ENCODE peak calls at places on chromosome 15, in five cellular contexts. H is NT2/D1, E is AG04450, B is hepatocyte, N is lung. J is an unnamed sample.
A peak's percentile ranks its signal among the peaks of the same experiment; 100 is the strongest.

GRCh38 chr15:61396235-61396927 is 167.3 kb upstream of the RORA start:
- DNase-seq in H (no peak), E (no peak), B (no peak), N (no peak), J (no peak)

GRCh38 chr15:85312925-85313324 is 67.5 kb upstream of the AKAP13 start:
- DNase-seq in H (no peak), E (no peak), B (no peak), N (no peak), J (no peak)

GRCh38 chr15:55628369-55628730 is 40.2 kb upstream of the PYGO1 start:
- DNase-seq in H (no peak), E (no peak), B (no peak), N (no peak), J (no peak)

GRCh38 chr15:63752075-63752684 is 81.6 kb downstream of the HERC1 start:
- DNase-seq in H (no peak), E (peak; percentile 10), B (peak; percentile 73), N (peak; percentile 37), J (peak; percentile 63)

GRCh38 chr15:74312445-74313007 is 54.9 kb downstream of the CYP11A1 start:
- DNase-seq in H (no peak), E (no peak), B (no peak), N (no peak), J (peak; percentile 75)

GRCh38 chr15:52559022-52559421 is 9.8 kb downstream of the ARPP19 start:
- DNase-seq in H (no peak), E (no peak), B (no peak), N (no peak), J (no peak)

GRCh38 chr15:57703387-57703786 is 3.1 kb upstream of the POLR2M start:
- DNase-seq in H (no peak), E (no peak), B (no peak), N (no peak), J (no peak)

GRCh38 chr15:90191795-90192494 is 9.2 kb upstream of the SEMA4B start:
- DNase-seq in H (no peak), E (no peak), B (peak; percentile 89), N (peak; percentile 50), J (peak; percentile 95)

GRCh38 chr15:52180851-52181450 is 10.2 kb downstream of the GNB5 start:
- DNase-seq in H (no peak), E (no peak), B (no peak), N (no peak), J (no peak)

GRCh38 chr15:37046876-37047614 is 53.3 kb downstream of the MEIS2 start:
- DNase-seq in H (peak; percentile 43), E (no peak), B (no peak), N (no peak), J (no peak)

GRCh38 chr15:34664418-34664817 is 81.0 kb upstream of the GOLGA8B start:
- DNase-seq in H (no peak), E (no peak), B (no peak), N (no peak), J (no peak)

GRCh38 chr15:31503256-31503655 is 176.6 kb downstream of the KLF13 start:
- DNase-seq in H (no peak), E (no peak), B (no peak), N (peak; percentile 19), J (no peak)

GRCh38 chr15:55742498-55742926 is 440 bp downstream of the PRTG start:
- DNase-seq in H (no peak), E (no peak), B (peak; percentile 61), N (peak; percentile 33), J (no peak)

GRCh38 chr15:65082303-65082958 is 5.9 kb downstream of the KBTBD13 start:
- DNase-seq in H (no peak), E (no peak), B (no peak), N (no peak), J (peak; percentile 33)

GRCh38 chr15:75037685-75038084 is 14.3 kb downstream of the PPCDC start:
- DNase-seq in H (no peak), E (no peak), B (no peak), N (no peak), J (no peak)

GRCh38 chr15:71775857-71776256 is 34.5 kb upstream of the NR2E3 start:
- DNase-seq in H (no peak), E (no peak), B (no peak), N (no peak), J (no peak)

GRCh38 chr15:77533530-77533929 is 99.2 kb downstream of the LINGO1 start:
- DNase-seq in H (no peak), E (no peak), B (peak; percentile 43), N (no peak), J (no peak)

GRCh38 chr15:100693451-100693850 is 91.1 kb downstream of the ASB7 start:
- DNase-seq in H (no peak), E (no peak), B (no peak), N (no peak), J (no peak)

GRCh38 chr15:76147906-76148553 is 88.2 kb downstream of the TMEM266 start:
- DNase-seq in H (peak; percentile 44), E (peak; percentile 15), B (peak; percentile 79), N (peak; percentile 47), J (peak; percentile 77)

GRCh38 chr15:70869346-70869745 is 15.4 kb upstream of the LARP6 start:
- DNase-seq in H (no peak), E (no peak), B (no peak), N (no peak), J (no peak)

GRCh38 chr15:74794970-74795349 is 13.1 kb downstream of the CSK start:
- DNase-seq in H (no peak), E (no peak), B (no peak), N (no peak), J (no peak)

GRCh38 chr15:90701048-90701447 is 16.1 kb upstream of the BLM start:
- DNase-seq in H (no peak), E (no peak), B (no peak), N (no peak), J (no peak)

GRCh38 chr15:65873271-65873670 is 4.0 kb downstream of the RAB11A start:
- DNase-seq in H (no peak), E (no peak), B (no peak), N (no peak), J (no peak)

GRCh38 chr15:60649845-60650548 is 171.1 kb upstream of the ICE2 start:
- DNase-seq in H (no peak), E (no peak), B (peak; percentile 14), N (no peak), J (no peak)

GRCh38 chr15:71707230-71708051 is 102.9 kb upstream of the NR2E3 start:
- DNase-seq in H (no peak), E (no peak), B (no peak), N (no peak), J (no peak)

GRCh38 chr15:59501531-59502113 is 63.6 kb downstream of the FAM81A start:
- DNase-seq in H (peak; percentile 61), E (no peak), B (peak; percentile 65), N (no peak), J (peak; percentile 56)

GRCh38 chr15:101807345-101807945 is 4.1 kb downstream of the OR4F6 start:
- DNase-seq in H (no peak), E (peak; percentile 54), B (no peak), N (no peak), J (no peak)

GRCh38 chr15:28113426-28114113 is 14.5 kb upstream of the OCA2 start:
- DNase-seq in H (no peak), E (no peak), B (no peak), N (no peak), J (no peak)

GRCh38 chr15:78167227-78167888 is 18.2 kb downstream of the IDH3A start:
- DNase-seq in H (no peak), E (no peak), B (no peak), N (no peak), J (no peak)

GRCh38 chr15:25693321-25694237 is 169.5 kb downstream of the ATP10A start:
- DNase-seq in H (no peak), E (no peak), B (peak; percentile 52), N (no peak), J (no peak)

GRCh38 chr15:47715856-47716445 is 1.4 kb upstream of the SEMA6D start:
- DNase-seq in H (no peak), E (no peak), B (no peak), N (no peak), J (no peak)
- H3K27me3 ChIP-seq in H (peaks cover 26% of the 10 kb centered on the region), E (no peaks in the 10 kb centered on the region), B (peaks cover 4% of the 10 kb centered on the region), N (no peaks in the 10 kb centered on the region), J (no peaks in the 10 kb centered on the region)

GRCh38 chr15:80401471-80401870 is 2.7 kb upstream of the ARNT2 start:
- DNase-seq in H (no peak), E (no peak), B (no peak), N (no peak), J (no peak)
- H3K27me3 ChIP-seq in H (peaks cover 47% of the 10 kb centered on the region), E (no peaks in the 10 kb centered on the region), B (peaks cover 38% of the 10 kb centered on the region), N (no peaks in the 10 kb centered on the region), J (peaks cover 46% of the 10 kb centered on the region)

DNA sequence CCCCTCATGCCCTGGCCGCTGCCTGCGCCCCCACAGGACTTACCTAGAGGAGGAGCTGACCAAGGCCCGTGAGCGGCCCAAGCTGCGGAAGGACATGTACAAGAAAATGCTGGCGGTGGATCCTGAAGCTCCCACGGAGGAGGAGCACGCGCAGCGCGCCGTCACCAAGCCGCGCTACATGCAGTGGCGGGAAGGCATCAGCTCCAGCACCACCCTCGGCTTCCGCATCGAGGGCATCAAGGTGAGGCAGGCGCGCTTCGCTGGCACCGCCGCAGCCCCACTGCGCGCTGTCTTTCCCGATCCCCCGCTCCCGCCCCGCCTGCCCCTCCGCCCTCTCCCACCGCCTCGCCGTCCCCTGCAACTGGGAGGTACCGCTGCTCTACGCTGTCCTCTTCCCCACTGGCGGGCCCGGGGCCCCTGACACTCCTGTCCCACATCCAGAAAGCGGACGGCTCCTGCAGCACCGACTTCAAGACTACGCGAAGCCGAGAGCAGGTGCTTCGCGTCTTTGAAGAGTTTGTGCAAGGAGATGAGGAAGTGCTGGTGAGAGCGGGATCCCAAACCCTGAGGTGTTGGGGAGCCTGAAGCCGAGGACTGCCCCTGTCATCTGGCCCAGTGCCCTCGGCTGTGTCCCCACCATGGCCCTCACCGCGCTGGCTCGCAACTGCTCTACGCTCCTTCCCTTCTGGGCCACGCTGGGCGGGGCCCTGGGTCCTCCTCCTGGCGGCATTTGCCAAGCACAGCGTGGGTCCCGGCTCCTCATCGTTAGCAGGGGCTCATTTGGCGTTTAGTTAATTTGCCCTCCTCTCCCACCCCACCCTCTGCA is 8.5 kb downstream of the ITPKA start:
- DNase-seq in H (no peak), E (no peak), B (no peak), N (no peak), J (no peak)
- H3K27me3 ChIP-seq in H (peaks cover 64% of the 10 kb centered on the region), E (peaks cover 26% of the 10 kb centered on the region), B (peaks cover 62% of the 10 kb centered on the region), N (no peaks in the 10 kb centered on the region), J (peaks cover 14% of the 10 kb centered on the region)

DNA sequence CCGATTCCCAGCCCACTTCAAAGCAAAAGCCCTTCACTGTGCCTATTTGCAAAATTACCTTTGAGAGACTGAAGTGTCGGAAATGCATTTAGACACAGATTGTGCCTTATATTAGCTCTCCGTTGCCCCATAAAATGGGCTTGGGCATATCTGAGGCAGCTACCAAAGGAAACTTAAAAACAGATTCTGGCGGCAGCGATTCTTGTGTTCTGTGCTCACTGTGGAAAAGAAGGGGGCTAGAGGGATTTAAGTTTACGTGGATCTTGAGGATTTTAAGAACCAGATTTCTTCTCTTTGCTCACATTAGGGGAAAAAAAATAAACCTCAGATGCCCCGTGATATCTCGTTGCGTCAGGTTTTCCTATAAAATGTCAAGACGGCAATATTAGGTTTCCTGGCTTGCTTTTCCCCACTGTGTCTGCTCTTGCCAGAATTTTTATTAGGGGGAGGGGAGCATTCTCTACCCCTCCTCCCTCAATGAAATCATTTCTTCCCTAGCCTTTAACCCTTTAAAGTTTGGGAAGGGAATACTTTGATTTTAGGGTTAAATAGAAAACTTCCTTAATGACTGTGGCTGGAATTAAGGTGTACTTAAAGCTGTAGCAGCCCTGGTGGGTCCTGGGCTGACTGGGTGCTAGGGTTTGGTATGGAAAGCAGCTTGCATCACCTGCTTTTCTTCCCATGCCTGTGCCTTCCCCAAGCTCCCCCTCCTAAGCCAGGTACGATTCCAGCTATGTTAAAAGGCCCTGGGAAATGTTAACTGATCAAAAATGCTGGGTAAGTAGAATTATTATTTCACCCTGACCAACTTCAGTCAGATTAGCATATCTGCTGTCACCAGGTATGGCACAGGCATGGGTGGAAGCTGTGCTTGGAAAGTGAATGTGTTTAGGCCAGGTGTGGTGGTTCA is 73.8 kb downstream of the SMAD3 start:
- DNase-seq in H (no peak), E (no peak), B (no peak), N (no peak), J (no peak)
- H3K27me3 ChIP-seq in H (no peaks in the 10 kb centered on the region), E (no peaks in the 10 kb centered on the region), B (no peaks in the 10 kb centered on the region), N (no peaks in the 10 kb centered on the region), J (no peaks in the 10 kb centered on the region)

J was measured in BE2C.